ENCODE peak calls at places on chromosomes 2 and 18, in six cellular contexts. X is MCF 10A, G is pancreas, Z is EL, P is choroid plexus epithelial cell, L is NCI-H1105 treated with DMSO at 0.1 percent for 48 hours. T is an unnamed sample.

GRCh38 chr2:145070703-145071102 is 550.8 kb upstream of the ZEB2 start:
- DNase-seq in P (no peak), Z (no peak), L (no peak), G (no peak), X (no peak), T (no peak)

GRCh38 chr2:134884435-134884834 is 34.2 kb upstream of the CCNT2 start:
- DNase-seq in Z (no peak), X (no peak), L (no peak), G (no peak), P (no peak), T (no peak)

GRCh38 chr2:3778841-3779505 is 75.6 kb downstream of the DCDC2C start:
- DNase-seq in X (no peak), L (no peak), Z (no peak), P (no peak), G (no peak), T (no peak)

GRCh38 chr2:177489719-177490301 is 97.2 kb downstream of the AGPS start:
- DNase-seq in Z (peak; percentile 29), L (peak; percentile 39), P (peak; percentile 65), X (peak; percentile 52), G (no peak), T (no peak)

GRCh38 chr2:73638429-73638828 is 3.8 kb downstream of the NAT8 start:
- DNase-seq in L (no peak), Z (no peak), P (no peak), G (no peak), X (no peak), T (no peak)

GRCh38 chr18:63207154-63207790 is 112.3 kb downstream of the BCL2 start:
- DNase-seq in G (no peak), L (peak; percentile 95), P (no peak), Z (no peak), X (no peak), T (no peak)

GRCh38 chr2:197378494-197378972 is 56.3 kb downstream of the SF3B1 start:
- DNase-seq in L (peak; percentile 65), X (peak; percentile 74), G (peak; percentile 59), P (peak; percentile 64), Z (peak; percentile 49), T (peak; percentile 72)

GRCh38 chr2:42359894-42360483 is 1.0 kb downstream of the COX7A2L start:
- DNase-seq in G (no peak), P (peak; percentile 75), L (no peak), Z (peak; percentile 35), X (peak; percentile 41), T (no peak)

GRCh38 chr18:55385770-55386169 is 202.2 kb downstream of the TCF4 start:
- DNase-seq in L (no peak), P (no peak), Z (no peak), G (no peak), X (no peak), T (no peak)

GRCh38 chr2:132620115-132620514 is 49.9 kb downstream of the LYPD1 start:
- DNase-seq in L (no peak), P (no peak), X (peak; percentile 59), G (peak; percentile 28), Z (peak; percentile 43), T (no peak)

GRCh38 chr2:20469595-20469994 is 22.7 kb downstream of the RHOB start:
- DNase-seq in L (no peak), Z (no peak), G (no peak), P (no peak), X (no peak), T (no peak)

GRCh38 chr2:62596061-62596658 is 90.2 kb upstream of the TMEM17 start:
- DNase-seq in Z (peak; percentile 74), L (no peak), G (no peak), P (no peak), X (no peak), T (no peak)

GRCh38 chr2:97871096-97871780 is 124.5 kb downstream of the TMEM131 start:
- DNase-seq in G (no peak), X (peak; percentile 36), Z (peak; percentile 75), P (peak; percentile 43), L (no peak), T (no peak)

T was measured in B cell.